ENCODE peak calls at places on chromosome 9, in ten cellular contexts. D, S, T, Q, R, Z, B, O, K and U are unnamed samples. For H3K4me1, the result is how much of the 10 kb centered on the place peaks cover.

GRCh38 chr9:122180633-122181032 is 20.9 kb downstream of the MORN5 start:
- DNase-seq in D (no peak), S (peak), T (no peak), Q (no peak), R (peak), Z (no peak), B (no peak), O (peak), K (no peak), U (peak)

GRCh38 chr9:18421391-18421790 is 52.6 kb upstream of the ADAMTSL1 start:
- DNase-seq in D (no peak), S (no peak), T (no peak), Q (peak), R (no peak), Z (no peak), B (no peak), O (no peak), K (no peak), U (no peak)

GRCh38 chr9:16640649-16641048 is 229.8 kb downstream of the BNC2 start:
- DNase-seq in D (no peak), S (peak), T (no peak), Q (peak), R (peak), Z (no peak), B (peak), O (no peak), K (no peak), U (no peak)

GRCh38 chr9:78882501-78882900 is 585.6 kb downstream of the PSAT1 start:
- DNase-seq in D (no peak), S (no peak), T (no peak), Q (no peak), R (no peak), Z (no peak), B (no peak), O (no peak), K (no peak), U (no peak)

GRCh38 chr9:125603478-125604021 is 103.5 kb downstream of the MAPKAP1 start:
- DNase-seq in D (peak), S (no peak), T (no peak), Q (no peak), R (no peak), Z (no peak), B (no peak), O (no peak), K (no peak), U (no peak)

GRCh38 chr9:124011460-124012301 is at the start of gene LHX2:
- DNase-seq in D (peak), S (peak), T (peak), Q (peak), R (peak), Z (no peak), B (peak), O (no peak), K (no peak), U (no peak)

GRCh38 chr9:12648921-12649320 is 44.3 kb upstream of the TYRP1 start:
- DNase-seq in D (no peak), S (no peak), T (no peak), Q (no peak), R (no peak), Z (no peak), B (no peak), O (no peak), K (no peak), U (no peak)

GRCh38 chr9:114507726-114508125 is 2.5 kb upstream of the WHRN start:
- DNase-seq in D (no peak), S (peak), T (no peak), Q (peak), R (no peak), Z (peak), B (peak), O (no peak), K (no peak), U (peak)

GRCh38 chr9:121871431-121872025 is 220.1 kb downstream of the DAB2IP start:
- DNase-seq in D (no peak), S (peak), T (no peak), Q (no peak), R (peak), Z (no peak), B (no peak), O (no peak), K (no peak), U (peak)

GRCh38 chr9:29939559-29939958 is 2366.3 kb upstream of the C9orf72 start:
- DNase-seq in D (no peak), S (no peak), T (no peak), Q (no peak), R (no peak), Z (no peak), B (no peak), O (no peak), K (no peak), U (no peak)

GRCh38 chr9:77512876-77513275 is 135.2 kb downstream of the GNA14 start:
- DNase-seq in D (no peak), S (no peak), T (peak), Q (no peak), R (no peak), Z (no peak), B (no peak), O (no peak), K (no peak), U (no peak)

GRCh38 chr9:113484258-113484730 is 20.8 kb downstream of the RGS3 start:
- DNase-seq in D (peak), S (no peak), T (peak), Q (no peak), R (no peak), Z (no peak), B (no peak), O (no peak), K (no peak), U (no peak)

GRCh38 chr9:114347675-114348074 is 18.0 kb downstream of the ORM2 start:
- DNase-seq in D (no peak), S (no peak), T (no peak), Q (no peak), R (no peak), Z (no peak), B (no peak), O (no peak), K (no peak), U (no peak)

GRCh38 chr9:125372441-125373226 is 111.0 kb downstream of the GAPVD1 start:
- DNase-seq in D (no peak), S (no peak), T (no peak), Q (no peak), R (no peak), Z (no peak), B (no peak), O (no peak), K (no peak), U (no peak)

GRCh38 chr9:100213730-100214477 is 114.9 kb downstream of the INVS start:
- DNase-seq in D (no peak), S (peak), T (no peak), Q (peak), R (peak), Z (peak), B (no peak), O (no peak), K (no peak), U (no peak)

GRCh38 chr9:12726795-12727194 is 33.6 kb downstream of the TYRP1 start:
- DNase-seq in D (no peak), S (no peak), T (no peak), Q (no peak), R (no peak), Z (no peak), B (no peak), O (no peak), K (no peak), U (no peak)

GRCh38 chr9:13369426-13369825 is 89.9 kb upstream of the MPDZ start:
- DNase-seq in D (no peak), S (no peak), T (no peak), Q (peak), R (no peak), Z (no peak), B (peak), O (no peak), K (no peak), U (no peak)

GRCh38 chr9:70117835-70118319 is 74.2 kb downstream of the MAMDC2 start:
- DNase-seq in D (no peak), S (peak), T (no peak), Q (no peak), R (peak), Z (no peak), B (no peak), O (no peak), K (no peak), U (peak)

GRCh38 chr9:124384210-124384609 is 31.0 kb downstream of the PSMB7 start:
- DNase-seq in D (no peak), S (no peak), T (no peak), Q (no peak), R (no peak), Z (no peak), B (no peak), O (no peak), K (no peak), U (no peak)

GRCh38 chr9:129561594-129562281 is 59.2 kb downstream of the C9orf50 start:
- DNase-seq in D (no peak), S (no peak), T (peak), Q (peak), R (peak), Z (no peak), B (peak), O (no peak), K (no peak), U (no peak)

GRCh38 chr9:10875752-10876151 is 262.9 kb upstream of the PTPRD start:
- DNase-seq in D (no peak), S (no peak), T (no peak), Q (no peak), R (peak), Z (no peak), B (no peak), O (no peak), K (no peak), U (peak)

GRCh38 chr9:125659954-125660353 is 47.1 kb downstream of the MAPKAP1 start:
- DNase-seq in D (no peak), S (peak), T (no peak), Q (no peak), R (peak), Z (no peak), B (no peak), O (no peak), K (no peak), U (peak)

GRCh38 chr9:93612052-93612795 is 35.8 kb downstream of the PHF2 start:
- DNase-seq in D (no peak), S (no peak), T (peak), Q (no peak), R (no peak), Z (no peak), B (no peak), O (no peak), K (no peak), U (no peak)

GRCh38 chr9:21688108-21689102 is 114.0 kb upstream of the MTAP start:
- DNase-seq in D (no peak), S (peak), T (no peak), Q (no peak), R (peak), Z (no peak), B (no peak), O (peak), K (no peak), U (peak)

GRCh38 chr9:129063061-129063460 is 17.9 kb upstream of the DOLPP1 start:
- DNase-seq in D (no peak), S (no peak), T (peak), Q (no peak), R (no peak), Z (no peak), B (no peak), O (no peak), K (no peak), U (no peak)

GRCh38 chr9:85067792-85068191 is 398.3 kb downstream of the NTRK2 start:
- DNase-seq in D (no peak), S (no peak), T (no peak), Q (no peak), R (no peak), Z (no peak), B (no peak), O (no peak), K (no peak), U (no peak)

DNA sequence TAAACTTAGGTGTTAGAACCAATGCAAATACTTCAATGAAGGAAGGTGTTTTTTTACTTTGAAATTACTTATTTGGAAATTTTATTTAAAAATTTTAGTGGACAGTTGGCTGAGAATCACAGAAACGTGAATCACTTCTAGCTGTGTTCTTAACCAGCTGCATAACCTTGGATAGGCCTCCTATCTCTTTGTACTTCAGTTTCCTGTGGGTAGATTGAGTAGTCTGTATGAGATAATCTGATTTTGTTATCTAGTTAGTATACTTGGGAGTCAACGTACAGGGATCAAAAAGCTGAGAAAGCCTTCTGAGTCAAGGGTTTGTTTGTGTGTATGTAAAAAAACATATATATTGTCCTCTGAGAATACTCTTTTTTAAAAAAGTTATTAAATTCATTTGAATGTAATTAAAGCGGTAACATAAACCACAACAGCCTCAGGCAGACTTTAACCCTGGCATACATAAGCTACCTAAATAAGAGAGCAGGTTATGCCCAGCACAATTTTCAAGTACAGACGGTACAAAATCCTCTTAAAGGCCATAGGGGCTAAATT is 38.1 kb upstream of the ZCCHC7 start:
- DNase-seq in D (no peak), S (peak), T (no peak), Q (no peak), R (peak), Z (no peak), B (no peak), O (no peak), K (no peak), U (no peak)
- H3K4me1 ChIP-seq in D (under half), S (under half), T (under half), Q (under half), R (under half), Z (half or more), B (under half), O (under half), K (under half), U (under half)

DNA sequence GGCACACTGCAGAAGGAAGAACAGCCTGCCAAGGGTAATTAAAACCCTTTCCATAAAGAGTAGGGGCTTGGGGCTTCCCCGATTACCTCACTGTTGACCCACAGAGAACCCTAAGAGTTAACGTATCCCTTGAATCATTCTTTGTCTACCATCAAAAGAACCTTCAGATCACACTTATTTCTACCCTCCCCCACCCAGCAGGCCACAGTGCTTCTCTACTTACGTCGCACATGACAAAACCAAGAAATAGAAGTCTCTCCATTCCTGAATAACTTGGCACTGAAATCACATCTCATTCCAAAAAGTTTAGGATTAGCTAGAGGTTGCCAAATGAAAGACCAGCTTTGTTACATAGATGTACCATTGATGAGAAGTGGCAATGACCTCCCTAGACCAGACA is 268.7 kb upstream of the GAS1 start:
- DNase-seq in D (no peak), S (no peak), T (no peak), Q (no peak), R (no peak), Z (no peak), B (no peak), O (no peak), K (no peak), U (no peak)
- H3K4me1 ChIP-seq in D (under half), S (under half), T (under half), Q (under half), R (under half), Z (under half), B (under half), O (under half), K (under half), U (under half)

GRCh38 chr9:71685394-71685793 is 82.9 kb downstream of the CEMIP2 start:
- DNase-seq in D (peak), S (no peak), T (no peak), Q (no peak), R (peak), Z (no peak), B (no peak), O (no peak), K (no peak), U (no peak)

GRCh38 chr9:71685988-71686387 is 82.3 kb downstream of the CEMIP2 start:
- DNase-seq in D (no peak), S (no peak), T (no peak), Q (peak), R (no peak), Z (no peak), B (no peak), O (no peak), K (no peak), U (no peak)

GRCh38 chr9:71684566-71684965 is 83.7 kb downstream of the CEMIP2 start:
- DNase-seq in D (no peak), S (no peak), T (no peak), Q (no peak), R (no peak), Z (no peak), B (no peak), O (no peak), K (no peak), U (no peak)

GRCh38 chr9:71681708-71682268 is 86.5 kb downstream of the CEMIP2 start:
- DNase-seq in D (no peak), S (peak), T (no peak), Q (no peak), R (peak), Z (no peak), B (no peak), O (no peak), K (no peak), U (peak)

GRCh38 chr9:71683598-71684235 is 84.6 kb downstream of the CEMIP2 start:
- DNase-seq in D (no peak), S (peak), T (no peak), Q (peak), R (peak), Z (no peak), B (peak), O (no peak), K (peak), U (peak)
- H3K4me1 ChIP-seq in D (under half), S (half or more), T (under half), Q (under half), R (under half), Z (under half), B (under half), O (under half), K (under half), U (under half)

DNA sequence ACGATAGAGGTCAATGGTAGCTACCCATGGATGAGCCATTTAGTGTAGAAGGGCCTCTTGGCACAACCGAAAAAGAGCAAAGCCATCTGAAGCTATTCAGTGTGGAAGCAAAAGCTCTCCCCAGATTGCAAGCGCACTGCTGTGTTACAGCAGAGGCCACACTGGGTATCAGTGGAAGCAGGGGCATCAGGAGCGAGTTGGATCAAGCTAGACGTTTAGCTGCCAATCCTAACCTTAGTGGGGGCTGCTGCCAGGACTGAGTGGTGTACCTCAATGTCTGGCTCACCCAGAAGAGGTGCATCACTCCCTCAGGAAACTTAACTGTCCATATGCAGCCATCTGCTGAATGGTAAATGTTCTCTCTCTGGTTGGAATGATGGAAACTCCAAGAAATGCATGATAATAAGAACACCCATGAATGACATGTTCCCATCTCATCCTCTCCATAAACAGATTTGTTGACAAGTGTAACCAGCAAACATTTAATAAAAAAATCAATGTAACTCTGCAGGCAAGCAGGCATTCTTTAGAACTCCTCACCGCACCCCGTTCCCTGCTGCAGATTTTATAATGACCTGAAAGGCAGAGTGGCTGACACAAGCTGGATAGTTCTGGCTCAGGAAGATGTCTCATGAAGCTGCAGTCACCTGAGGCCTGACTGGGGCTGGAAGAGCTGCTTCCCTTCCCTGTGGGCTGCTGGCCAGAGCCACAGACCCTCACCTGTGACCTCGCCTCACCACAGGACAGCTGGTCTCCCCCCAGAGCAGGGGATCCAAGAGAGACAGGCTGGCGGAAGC is 44.3 kb downstream of the RAPGEF1 start:
- DNase-seq in D (no peak), S (no peak), T (no peak), Q (no peak), R (no peak), Z (no peak), B (no peak), O (no peak), K (no peak), U (no peak)
- H3K4me1 ChIP-seq in D (under half), S (under half), T (under half), Q (half or more), R (under half), Z (under half), B (under half), O (under half), K (under half), U (under half)

GRCh38 chr9:104775574-104775936 is 11.6 kb downstream of the NIPSNAP3B start:
- DNase-seq in D (no peak), S (no peak), T (no peak), Q (no peak), R (no peak), Z (no peak), B (no peak), O (no peak), K (no peak), U (no peak)
- H3K4me1 ChIP-seq in D (under half), S (under half), T (under half), Q (under half), R (under half), Z (half or more), B (under half), O (under half), K (under half), U (under half)

DNA sequence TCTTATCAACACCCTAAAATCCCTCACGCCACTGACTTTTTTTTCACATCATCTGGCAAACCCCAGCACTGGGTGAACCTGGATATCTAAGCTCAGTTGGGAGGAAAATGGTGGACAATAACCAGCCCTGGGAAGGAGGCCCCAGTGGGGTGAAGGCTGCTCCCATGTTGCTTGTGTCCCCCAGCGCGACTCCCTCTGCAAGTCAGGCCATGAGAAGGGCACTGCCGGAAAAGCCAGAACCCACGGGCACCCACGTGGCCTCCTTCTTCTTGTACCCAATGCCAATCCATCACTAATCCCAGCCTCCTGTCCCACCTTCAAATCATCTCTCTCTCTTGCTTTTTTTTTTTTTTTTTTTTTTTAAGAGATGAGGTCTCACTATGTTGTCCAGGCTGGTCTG is 11.4 kb downstream of the CORO2A start:
- DNase-seq in D (no peak), S (no peak), T (no peak), Q (no peak), R (no peak), Z (no peak), B (no peak), O (no peak), K (no peak), U (no peak)
- H3K4me1 ChIP-seq in D (under half), S (under half), T (under half), Q (under half), R (under half), Z (under half), B (under half), O (under half), K (under half), U (under half)

DNA sequence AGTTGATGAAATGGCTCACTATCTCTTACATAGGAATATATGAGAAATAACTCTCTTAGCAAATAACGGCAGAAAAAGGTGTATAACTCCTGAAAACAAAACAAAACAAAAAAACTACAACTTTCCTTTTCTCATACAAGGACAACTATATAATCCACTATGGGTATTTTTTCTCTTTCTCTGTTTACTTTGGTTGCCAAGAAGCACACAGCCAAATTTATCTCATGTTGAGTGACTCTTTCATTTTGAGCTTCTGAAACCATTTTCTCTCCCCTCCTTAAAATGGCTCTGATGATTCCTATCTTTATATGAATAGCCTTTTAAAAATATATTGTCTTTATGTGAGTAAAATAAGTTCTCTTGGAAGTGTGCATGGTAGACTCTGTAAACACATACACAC is 128.7 kb downstream of the TRIM32 start:
- DNase-seq in D (no peak), S (no peak), T (no peak), Q (no peak), R (no peak), Z (no peak), B (no peak), O (no peak), K (no peak), U (no peak)
- H3K4me1 ChIP-seq in D (under half), S (under half), T (under half), Q (under half), R (under half), Z (under half), B (under half), O (under half), K (under half), U (under half)